ENCODE peak calls at places on chromosomes 3 and 15, in seven cellular contexts. J, N, I, F, Q, C and Z are unnamed samples.
A peak's percentile ranks its signal among the peaks of the same experiment; 100 is the strongest.

GRCh38 chr3:108103971-108104797 is 13.4 kb upstream of the CD47 start:
- DNase-seq in J (peak; percentile 92), N (no peak), I (no peak), F (peak; percentile 22), Q (peak; percentile 26), C (no peak), Z (peak; percentile 35)

GRCh38 chr3:171001957-171002694 is 24.4 kb downstream of the SLC2A2 start:
- DNase-seq in J (no peak), N (no peak), I (no peak), F (peak; percentile 56), Q (peak; percentile 29), C (no peak), Z (peak; percentile 38)

GRCh38 chr15:60379466-60380274 is 18.1 kb downstream of the ANXA2 start:
- DNase-seq in J (no peak), N (no peak), I (no peak), F (peak; percentile 99), Q (peak; percentile 99), C (peak; percentile 74), Z (peak; percentile 92)

GRCh38 chr3:167876603-167877325 is 141.2 kb downstream of the SERPINI1 start:
- DNase-seq in J (no peak), N (no peak), I (no peak), F (peak; percentile 91), Q (peak; percentile 80), C (no peak), Z (peak; percentile 91)

GRCh38 chr15:26160343-26160742 is 297.2 kb upstream of the ATP10A start:
- DNase-seq in J (no peak), N (no peak), I (no peak), F (no peak), Q (no peak), C (no peak), Z (no peak)

GRCh38 chr15:84616235-84616634 is 15.4 kb downstream of the ZSCAN2 start:
- DNase-seq in J (no peak), N (no peak), I (no peak), F (no peak), Q (no peak), C (no peak), Z (no peak)

GRCh38 chr15:55993804-55994539 is 560 bp upstream of the NEDD4 start:
- DNase-seq in J (peak; percentile 47), N (peak; percentile 63), I (peak; percentile 54), F (peak; percentile 63), Q (peak; percentile 84), C (peak; percentile 78), Z (peak; percentile 73)

GRCh38 chr3:147963711-147964110 is 554.5 kb downstream of the ZIC1 start:
- DNase-seq in J (no peak), N (no peak), I (no peak), F (no peak), Q (peak; percentile 16), C (no peak), Z (no peak)

GRCh38 chr3:87298111-87298718 is 21.8 kb upstream of the POU1F1 start:
- DNase-seq in J (peak; percentile 29), N (peak; percentile 36), I (no peak), F (peak; percentile 10), Q (peak; percentile 59), C (peak; percentile 55), Z (peak; percentile 54)

GRCh38 chr3:141255864-141256263 is 24.2 kb downstream of the PXYLP1 start:
- DNase-seq in J (peak; percentile 72), N (no peak), I (peak; percentile 67), F (no peak), Q (peak; percentile 61), C (peak; percentile 49), Z (no peak)

GRCh38 chr3:37096292-37096691 is 78.1 kb downstream of the LRRFIP2 start:
- DNase-seq in J (no peak), N (no peak), I (no peak), F (peak; percentile 81), Q (peak; percentile 72), C (no peak), Z (peak; percentile 30)

GRCh38 chr15:25899870-25900269 is 36.7 kb upstream of the ATP10A start:
- DNase-seq in J (no peak), N (no peak), I (no peak), F (no peak), Q (peak; percentile 67), C (no peak), Z (no peak)

GRCh38 chr3:190826018-190826417 is 36.5 kb downstream of the GMNC start:
- DNase-seq in J (no peak), N (no peak), I (no peak), F (peak; percentile 47), Q (no peak), C (peak; percentile 54), Z (peak; percentile 52)

GRCh38 chr3:31639828-31640227 is 107.1 kb downstream of the STT3B start:
- DNase-seq in J (no peak), N (no peak), I (no peak), F (no peak), Q (no peak), C (peak; percentile 7), Z (no peak)

GRCh38 chr3:31997500-31997899 is 15.9 kb downstream of the ZNF860 start:
- DNase-seq in J (no peak), N (no peak), I (no peak), F (no peak), Q (no peak), C (no peak), Z (no peak)

GRCh38 chr3:13067778-13068177 is 5.5 kb downstream of the IQSEC1 start:
- DNase-seq in J (no peak), N (no peak), I (no peak), F (no peak), Q (no peak), C (no peak), Z (no peak)

GRCh38 chr3:113499081-113499480 is 15.9 kb downstream of the SPICE1 start:
- DNase-seq in J (no peak), N (no peak), I (no peak), F (peak; percentile 61), Q (no peak), C (no peak), Z (no peak)

GRCh38 chr3:4839278-4839677 is 140.0 kb upstream of the BHLHE40 start:
- DNase-seq in J (no peak), N (no peak), I (no peak), F (no peak), Q (no peak), C (no peak), Z (no peak)
- H3K79me2 ChIP-seq in J (peaks cover 8% of the 10 kb centered on the region), N (no peaks in the 10 kb centered on the region), I (no peaks in the 10 kb centered on the region), F (no peaks in the 10 kb centered on the region), Q (no peaks in the 10 kb centered on the region), C (no peaks in the 10 kb centered on the region), Z (no peaks in the 10 kb centered on the region)

DNA sequence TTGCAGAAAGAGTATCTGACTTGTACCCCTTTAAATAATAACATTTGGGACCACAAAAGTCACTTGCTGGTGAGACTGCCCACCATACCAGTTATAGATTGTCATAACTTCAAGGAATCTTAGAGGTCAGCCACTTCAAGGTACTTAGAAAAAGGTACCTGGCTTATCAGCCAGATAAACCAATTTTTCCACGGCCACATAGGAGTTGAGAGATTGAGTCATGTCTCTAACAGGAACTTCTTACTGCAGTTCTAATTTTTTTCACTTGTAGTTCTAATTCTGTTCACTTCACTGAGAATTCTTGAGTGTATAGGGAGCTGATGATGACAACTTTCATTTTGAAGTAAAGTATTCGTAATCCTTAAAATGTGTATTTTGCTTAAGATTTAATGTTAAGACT is 317.1 kb upstream of the CBLB start:
- DNase-seq in J (no peak), N (no peak), I (no peak), F (no peak), Q (no peak), C (no peak), Z (no peak)
- H3K79me2 ChIP-seq in J (no peaks in the 10 kb centered on the region), N (no peaks in the 10 kb centered on the region), I (no peaks in the 10 kb centered on the region), F (no peaks in the 10 kb centered on the region), Q (no peaks in the 10 kb centered on the region), C (no peaks in the 10 kb centered on the region), Z (no peaks in the 10 kb centered on the region)

GRCh38 chr3:136916200-136916599 is 41.6 kb upstream of the IL20RB start:
- DNase-seq in J (peak; percentile 19), N (no peak), I (no peak), F (no peak), Q (no peak), C (no peak), Z (no peak)

GRCh38 chr3:136913168-136913567 is 44.6 kb upstream of the IL20RB start:
- DNase-seq in J (no peak), N (no peak), I (no peak), F (no peak), Q (no peak), C (no peak), Z (no peak)

GRCh38 chr3:136910697-136911096 is 47.1 kb upstream of the IL20RB start:
- DNase-seq in J (no peak), N (no peak), I (no peak), F (no peak), Q (peak; percentile 9), C (no peak), Z (peak; percentile 10)

GRCh38 chr3:136919799-136920580 is 37.8 kb upstream of the IL20RB start:
- DNase-seq in J (no peak), N (no peak), I (no peak), F (peak; percentile 47), Q (no peak), C (no peak), Z (no peak)

GRCh38 chr3:136914739-136915138 is 43.0 kb upstream of the IL20RB start:
- DNase-seq in J (peak; percentile 20), N (no peak), I (no peak), F (no peak), Q (no peak), C (no peak), Z (no peak)
- H3K79me2 ChIP-seq in J (peaks cover 95% of the 10 kb centered on the region), N (peaks cover 98% of the 10 kb centered on the region), I (peaks cover 10% of the 10 kb centered on the region), F (peaks cover 91% of the 10 kb centered on the region), Q (peaks cover 100% of the 10 kb centered on the region), C (peaks cover 97% of the 10 kb centered on the region), Z (peaks cover 60% of the 10 kb centered on the region)

GRCh38 chr3:16423298-16423697 is 90.2 kb downstream of the RFTN1 start:
- DNase-seq in J (no peak), N (no peak), I (no peak), F (no peak), Q (no peak), C (no peak), Z (no peak)
- H3K79me2 ChIP-seq in J (no peaks in the 10 kb centered on the region), N (peaks cover 28% of the 10 kb centered on the region), I (no peaks in the 10 kb centered on the region), F (peaks cover 24% of the 10 kb centered on the region), Q (peaks cover 83% of the 10 kb centered on the region), C (no peaks in the 10 kb centered on the region), Z (no peaks in the 10 kb centered on the region)

DNA sequence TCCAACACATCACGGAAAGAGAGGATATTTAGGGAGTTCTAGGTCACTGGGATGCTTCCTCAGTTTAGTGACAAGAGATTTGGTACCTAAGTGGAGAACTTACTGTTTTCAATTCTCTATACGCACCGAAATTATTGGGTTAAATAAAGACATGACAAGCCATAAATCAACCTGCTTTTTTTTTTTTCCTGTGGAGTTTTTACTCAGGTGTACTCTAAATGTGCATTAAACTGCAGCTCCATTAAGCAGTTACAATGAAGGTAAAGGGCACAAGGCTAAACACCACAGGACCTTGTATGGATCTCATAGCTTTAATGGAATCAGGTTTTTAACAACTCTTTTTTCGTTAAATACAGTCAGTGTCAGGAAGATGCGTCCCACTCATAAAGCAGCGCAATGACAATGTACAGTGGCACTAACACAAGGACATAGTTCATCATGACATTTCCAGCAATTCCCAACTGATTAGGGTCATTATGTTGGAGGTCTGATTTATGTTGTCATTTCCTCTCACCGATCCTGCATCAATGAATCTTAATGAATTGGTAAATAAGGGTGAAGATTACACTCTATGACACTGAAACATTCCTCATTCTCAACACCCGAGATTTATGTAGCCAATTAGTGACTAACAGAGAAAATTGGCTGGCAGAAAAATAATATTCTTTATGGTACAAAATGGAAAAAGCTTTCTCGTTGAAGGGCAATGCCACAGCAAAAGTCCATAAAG is 355.2 kb downstream of the FOXP1 start:
- DNase-seq in J (no peak), N (no peak), I (no peak), F (no peak), Q (no peak), C (no peak), Z (no peak)
- H3K79me2 ChIP-seq in J (no peaks in the 10 kb centered on the region), N (peaks cover 42% of the 10 kb centered on the region), I (no peaks in the 10 kb centered on the region), F (peaks cover 39% of the 10 kb centered on the region), Q (no peaks in the 10 kb centered on the region), C (peaks cover 43% of the 10 kb centered on the region), Z (no peaks in the 10 kb centered on the region)